ENCODE peak calls at places on chromosomes 5 and 9, in four cellular contexts. P is thoracic aorta, B is neural progenitor cell, J is tibial nerve. I is an unnamed sample.

GRCh38 chr9:107727113-107727780 is 237.7 kb upstream of the KLF4 start:
- DNase-seq in J (no peak), B (no peak), P (no peak), I (no peak)

GRCh38 chr9:72583370-72583769 is 62.0 kb downstream of the TMC1 start:
- DNase-seq in B (no peak), P (no peak), J (no peak), I (no peak)

GRCh38 chr5:154538492-154538891 is 60.5 kb upstream of the HAND1 start:
- DNase-seq in P (no peak), B (no peak), J (no peak), I (no peak)

GRCh38 chr5:76701298-76701697 is 14.6 kb upstream of the F2R start:
- DNase-seq in P (no peak), B (no peak), J (peak), I (peak)

GRCh38 chr5:115556276-115556675 is 11.7 kb upstream of the FEM1C start:
- DNase-seq in P (no peak), J (no peak), B (no peak), I (no peak)

GRCh38 chr9:121286973-121287721 is 19.2 kb downstream of the GSN start:
- DNase-seq in P (peak), J (peak), B (peak), I (peak)

GRCh38 chr9:115211413-115212204 is 93.7 kb upstream of the TNC start:
- DNase-seq in P (no peak), B (no peak), J (no peak), I (no peak)

GRCh38 chr9:133321411-133321935 is 14.5 kb downstream of the SURF6 start:
- DNase-seq in P (no peak), J (no peak), B (no peak), I (no peak)

GRCh38 chr9:36873247-36873875 is 160.7 kb downstream of the PAX5 start:
- DNase-seq in J (peak), P (no peak), B (peak), I (no peak)

GRCh38 chr5:176369934-176370711 is 4.8 kb downstream of the ARL10 start:
- DNase-seq in J (no peak), P (no peak), B (no peak), I (no peak)

GRCh38 chr5:132758406-132758805 is 11.2 kb downstream of the CCNI2 start:
- DNase-seq in J (no peak), P (no peak), B (no peak), I (no peak)

GRCh38 chr5:134527156-134527960 is 1.9 kb downstream of the JADE2 start:
- DNase-seq in P (no peak), J (peak), B (peak), I (peak)

GRCh38 chr9:34291019-34291418 is 38.0 kb downstream of the KIF24 start:
- DNase-seq in B (no peak), J (no peak), P (no peak), I (no peak)

GRCh38 chr5:135008981-135009735 is 24.9 kb downstream of the PITX1 start:
- DNase-seq in J (no peak), P (no peak), B (no peak), I (no peak)

GRCh38 chr5:124660229-124661093 is 86.0 kb downstream of the ZNF608 start:
- DNase-seq in J (no peak), P (no peak), B (peak), I (no peak)

GRCh38 chr5:111772456-111772855 is 15.5 kb upstream of the NREP start:
- DNase-seq in B (peak), J (no peak), P (no peak), I (no peak)

GRCh38 chr5:111776903-111777302 is 19.9 kb upstream of the NREP start:
- DNase-seq in J (no peak), B (no peak), P (no peak), I (no peak)

GRCh38 chr5:111774525-111774924 is 17.5 kb upstream of the NREP start:
- DNase-seq in J (no peak), B (peak), P (no peak), I (no peak)

GRCh38 chr5:111777382-111777781 is 20.4 kb upstream of the NREP start:
- DNase-seq in J (no peak), B (no peak), P (no peak), I (no peak)

GRCh38 chr5:111775224-111775623 is 18.2 kb upstream of the NREP start:
- DNase-seq in B (no peak), P (no peak), J (no peak), I (no peak)
- H3K4me3 ChIP-seq in B (no peak), P (no peak), J (no peak), I (no peak)

GRCh38 chr5:643351-643801 is 31.2 kb downstream of the CEP72 start:
- DNase-seq in B (no peak), J (no peak), P (no peak), I (no peak)
- H3K4me3 ChIP-seq in B (no peak), J (no peak), P (no peak), I (no peak)

GRCh38 chr9:97237951-97238851 is 69.3 kb upstream of the CCDC180 start:
- DNase-seq in B (peak), J (peak), P (peak), I (peak)

DNA sequence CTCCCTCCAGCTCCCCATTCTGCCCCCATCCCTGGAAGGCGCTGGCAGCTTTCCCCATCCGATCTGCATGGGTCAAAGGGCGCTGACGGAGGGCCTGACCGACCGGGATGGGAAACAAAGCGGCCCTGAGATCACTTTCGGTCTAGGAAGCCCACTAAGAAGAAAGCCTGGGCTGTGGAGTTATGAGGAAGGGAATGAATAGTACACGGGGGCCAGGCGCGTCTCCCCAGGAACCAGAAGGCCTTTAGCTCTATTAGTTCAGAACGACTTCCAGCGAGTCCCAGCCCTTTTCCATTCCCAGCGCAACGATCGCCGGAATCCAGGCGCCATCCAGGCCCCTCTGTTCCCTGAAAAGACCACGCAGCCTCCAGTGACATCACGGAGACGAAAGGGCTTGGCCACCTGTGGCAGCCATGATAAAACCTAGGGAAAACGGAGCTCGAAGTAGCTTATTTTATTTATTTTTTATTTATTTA is 70.1 kb upstream of the CCDC180 start:
- DNase-seq in J (no peak), B (peak), P (no peak), I (no peak)
- H3K4me3 ChIP-seq in J (peak), B (peak), P (peak), I (no peak)

GRCh38 chr5:57402348-57402747 is 80.3 kb downstream of the ACTBL2 start:
- DNase-seq in B (no peak), J (no peak), P (no peak), I (no peak)
- H3K4me3 ChIP-seq in B (no peak), J (no peak), P (no peak), I (no peak)

GRCh38 chr5:36239370-36240293 is 2.1 kb downstream of the NADK2 start:
- DNase-seq in J (no peak), P (no peak), B (no peak), I (no peak)
- H3K4me3 ChIP-seq in J (no peak), P (peak), B (peak), I (no peak)

GRCh38 chr5:179817071-179817840 is 3.4 kb upstream of the SQSTM1 start:
- DNase-seq in J (no peak), B (peak), P (no peak), I (no peak)
- H3K4me3 ChIP-seq in J (peak), B (peak), P (peak), I (peak)

GRCh38 chr9:94928271-94928670 is 201.8 kb downstream of the AOPEP start:
- DNase-seq in P (no peak), B (no peak), J (no peak), I (no peak)
- H3K4me3 ChIP-seq in P (no peak), B (no peak), J (no peak), I (no peak)

DNA sequence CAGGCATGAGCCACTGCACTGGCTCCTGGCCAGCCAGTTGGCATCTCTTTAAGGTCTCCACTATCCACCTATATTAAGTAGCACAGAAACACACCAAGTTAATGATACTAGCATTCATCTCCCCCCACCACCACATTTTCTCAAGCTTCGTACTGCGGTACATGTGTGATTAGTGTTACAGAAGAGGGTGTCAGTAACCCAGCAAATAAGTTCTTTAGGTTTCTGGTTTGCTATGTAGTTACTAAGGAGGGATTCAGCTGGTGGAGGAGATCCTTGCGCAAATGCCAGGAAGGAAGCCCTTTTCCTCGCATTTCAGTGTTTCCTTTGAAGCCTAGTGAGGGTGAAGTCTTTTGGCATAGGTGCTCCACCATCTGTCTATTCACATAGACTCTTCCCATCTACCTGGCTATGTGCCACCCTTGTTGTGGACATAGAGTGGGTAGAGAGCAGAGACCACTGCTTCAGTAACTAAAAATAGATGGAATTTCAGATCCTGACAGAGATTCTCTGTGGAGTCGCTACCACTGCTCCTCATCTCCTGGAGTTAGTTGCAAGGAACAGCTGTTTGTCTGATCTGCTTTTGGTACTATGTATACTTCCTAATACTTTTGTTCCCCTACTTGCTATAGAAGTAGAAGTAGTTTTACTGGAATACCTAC is 16.7 kb downstream of the UBE2D2 start:
- DNase-seq in P (no peak), B (no peak), J (no peak), I (no peak)
- H3K4me3 ChIP-seq in P (no peak), B (no peak), J (no peak), I (no peak)

GRCh38 chr9:114153761-114154596 is 1.4 kb upstream of the COL27A1 start:
- DNase-seq in J (no peak), P (no peak), B (peak), I (no peak)
- H3K4me3 ChIP-seq in J (peak), P (peak), B (peak), I (peak)

GRCh38 chr5:140796718-140797095 is 2.1 kb downstream of the PCDHA2 start:
- DNase-seq in B (no peak), J (no peak), P (no peak), I (no peak)

GRCh38 chr5:140800816-140801493 is at the start of gene PCDHA3:
- DNase-seq in J (no peak), P (no peak), B (no peak), I (no peak)

GRCh38 chr5:140802781-140803271 is 2.0 kb downstream of the PCDHA3 start:
- DNase-seq in P (no peak), J (no peak), B (no peak), I (no peak)

GRCh38 chr5:140806834-140807775 is at the start of gene PCDHA4:
- DNase-seq in P (no peak), J (no peak), B (peak), I (peak)

DNA sequence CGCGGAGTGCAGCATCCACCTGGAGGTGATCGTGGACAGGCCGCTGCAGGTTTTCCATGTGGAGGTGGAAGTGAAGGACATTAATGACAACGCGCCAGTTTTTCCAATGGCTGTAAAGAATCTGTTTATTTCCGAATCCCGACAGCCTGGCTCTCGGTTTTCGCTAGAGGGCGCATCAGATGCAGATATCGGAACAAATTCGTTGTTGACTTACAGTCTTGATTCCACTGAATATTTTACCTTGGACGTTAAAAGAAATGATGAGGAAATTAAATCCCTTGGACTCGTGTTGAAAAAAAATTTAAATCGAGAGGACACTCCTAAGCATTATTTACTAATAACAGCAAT is 611 bp downstream of the PCDHA3 start:
- DNase-seq in B (no peak), P (no peak), J (no peak), I (no peak)
- H3K4me3 ChIP-seq in B (no peak), P (peak), J (peak), I (no peak)